ENCODE peak calls at places on chromosomes 1 and 21, in ten cellular contexts. One of them, this sample, is unnamed.
A peak's percentile ranks its signal among the peaks of the same experiment; 100 is the strongest.

GRCh38 chr1:1144122-1144842 is 28.4 kb upstream of the C1orf159 start:
- DNase-seq in transverse colon: peak; percentile 86
- DNase-seq in AG10803: no peak
- DNase-seq in MM.1S: peak; percentile 50
- DNase-seq in heart left ventricle: no peak
- DNase-seq in astrocyte of the spinal cord: no peak
- DNase-seq in coronary artery: no peak
- DNase-seq in upper lobe of right lung: peak; percentile 81
- DNase-seq in lower lobe of right lung: peak; percentile 72
- DNase-seq in A549: no peak
- DNase-seq in this sample: no peak

GRCh38 chr1:4768553-4768952 is 114.1 kb downstream of the AJAP1 start:
- DNase-seq in transverse colon: no peak
- DNase-seq in AG10803: no peak
- DNase-seq in MM.1S: no peak
- DNase-seq in heart left ventricle: no peak
- DNase-seq in astrocyte of the spinal cord: no peak
- DNase-seq in coronary artery: no peak
- DNase-seq in upper lobe of right lung: no peak
- DNase-seq in lower lobe of right lung: no peak
- DNase-seq in A549: no peak
- DNase-seq in this sample: no peak

GRCh38 chr1:205456868-205457724 is 1.3 kb upstream of the BLACAT1 start:
- DNase-seq in transverse colon: no peak
- DNase-seq in AG10803: no peak
- DNase-seq in MM.1S: no peak
- DNase-seq in heart left ventricle: no peak
- DNase-seq in astrocyte of the spinal cord: no peak
- DNase-seq in coronary artery: no peak
- DNase-seq in upper lobe of right lung: no peak
- DNase-seq in lower lobe of right lung: no peak
- DNase-seq in A549: no peak
- DNase-seq in this sample: no peak

GRCh38 chr1:214213136-214213535 is 67.8 kb upstream of the SMYD2 start:
- DNase-seq in transverse colon: no peak
- DNase-seq in AG10803: peak; percentile 28
- DNase-seq in MM.1S: no peak
- DNase-seq in heart left ventricle: no peak
- DNase-seq in astrocyte of the spinal cord: no peak
- DNase-seq in coronary artery: no peak
- DNase-seq in upper lobe of right lung: no peak
- DNase-seq in lower lobe of right lung: no peak
- DNase-seq in A549: peak; percentile 52
- DNase-seq in this sample: no peak

GRCh38 chr1:115429884-115430283 is 91.8 kb upstream of the NGF start:
- DNase-seq in transverse colon: no peak
- DNase-seq in AG10803: no peak
- DNase-seq in MM.1S: no peak
- DNase-seq in heart left ventricle: no peak
- DNase-seq in astrocyte of the spinal cord: no peak
- DNase-seq in coronary artery: no peak
- DNase-seq in upper lobe of right lung: no peak
- DNase-seq in lower lobe of right lung: no peak
- DNase-seq in A549: no peak
- DNase-seq in this sample: no peak

GRCh38 chr1:38030596-38031512 is 15.7 kb downstream of the POU3F1 start:
- DNase-seq in transverse colon: no peak
- DNase-seq in AG10803: no peak
- DNase-seq in MM.1S: no peak
- DNase-seq in heart left ventricle: no peak
- DNase-seq in astrocyte of the spinal cord: no peak
- DNase-seq in coronary artery: no peak
- DNase-seq in upper lobe of right lung: no peak
- DNase-seq in lower lobe of right lung: no peak
- DNase-seq in A549: no peak
- DNase-seq in this sample: no peak

GRCh38 chr1:221350091-221350490 is 391.8 kb downstream of the DUSP10 start:
- DNase-seq in transverse colon: no peak
- DNase-seq in AG10803: peak; percentile 54
- DNase-seq in MM.1S: no peak
- DNase-seq in heart left ventricle: no peak
- DNase-seq in astrocyte of the spinal cord: no peak
- DNase-seq in coronary artery: no peak
- DNase-seq in upper lobe of right lung: no peak
- DNase-seq in lower lobe of right lung: no peak
- DNase-seq in A549: no peak
- DNase-seq in this sample: no peak

GRCh38 chr1:20439282-20439681 is 46.7 kb downstream of the CAMK2N1 start:
- DNase-seq in transverse colon: no peak
- DNase-seq in AG10803: peak; percentile 32
- DNase-seq in MM.1S: no peak
- DNase-seq in heart left ventricle: no peak
- DNase-seq in astrocyte of the spinal cord: peak; percentile 37
- DNase-seq in coronary artery: no peak
- DNase-seq in upper lobe of right lung: no peak
- DNase-seq in lower lobe of right lung: no peak
- DNase-seq in A549: no peak
- DNase-seq in this sample: peak; percentile 11

GRCh38 chr1:15283500-15283899 is 36.5 kb downstream of the FHAD1 start:
- DNase-seq in transverse colon: no peak
- DNase-seq in AG10803: no peak
- DNase-seq in MM.1S: no peak
- DNase-seq in heart left ventricle: peak; percentile 50
- DNase-seq in astrocyte of the spinal cord: no peak
- DNase-seq in coronary artery: no peak
- DNase-seq in upper lobe of right lung: no peak
- DNase-seq in lower lobe of right lung: no peak
- DNase-seq in A549: peak; percentile 69
- DNase-seq in this sample: no peak
- TF ChIP-seq CTCF in transverse colon: peak; percentile 15
- TF ChIP-seq CTCF in AG10803: peak; percentile 19
- TF ChIP-seq CTCF in MM.1S: no peak
- TF ChIP-seq CTCF in heart left ventricle: peak; percentile 27
- TF ChIP-seq CTCF in astrocyte of the spinal cord: no peak
- TF ChIP-seq CTCF in coronary artery: no peak
- TF ChIP-seq CTCF in upper lobe of right lung: no peak
- TF ChIP-seq CTCF in lower lobe of right lung: no peak
- TF ChIP-seq CTCF in A549: no peak
- TF ChIP-seq CTCF in this sample: peak; percentile 32

DNA sequence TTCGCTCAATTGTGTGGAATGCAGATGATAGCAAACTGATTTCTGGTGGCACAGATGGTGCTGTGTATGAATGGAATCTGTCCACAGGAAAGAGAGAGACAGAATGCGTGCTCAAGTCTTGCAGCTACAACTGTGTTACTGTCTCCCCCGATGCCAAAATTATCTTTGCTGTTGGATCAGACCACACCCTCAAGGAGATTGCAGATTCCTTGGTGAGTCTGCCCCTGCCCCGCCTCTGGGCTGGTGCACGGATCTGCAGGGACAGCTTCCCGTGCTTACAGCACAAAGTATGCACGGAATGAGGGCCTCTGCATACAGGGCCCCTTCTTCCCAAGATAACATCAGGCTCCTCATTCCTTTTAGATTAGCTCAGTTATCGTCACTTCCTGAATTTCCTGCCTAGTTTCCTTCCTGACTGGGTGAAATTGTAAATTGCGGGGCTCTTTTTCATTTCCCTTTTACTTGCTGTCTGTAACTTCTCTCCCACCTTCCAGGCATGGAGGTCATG is 34.6 kb downstream of the CFAP57 start:
- DNase-seq in transverse colon: no peak
- DNase-seq in AG10803: peak; percentile 99
- DNase-seq in MM.1S: no peak
- DNase-seq in heart left ventricle: peak; percentile 62
- DNase-seq in astrocyte of the spinal cord: peak; percentile 89
- DNase-seq in coronary artery: no peak
- DNase-seq in upper lobe of right lung: peak; percentile 72
- DNase-seq in lower lobe of right lung: peak; percentile 67
- DNase-seq in A549: peak; percentile 66
- DNase-seq in this sample: peak; percentile 57
- H3K4me3 ChIP-seq in transverse colon: no peak overlapping the region
- H3K4me3 ChIP-seq in AG10803: peak overlapping the region; percentile 33
- H3K4me3 ChIP-seq in MM.1S: no peak overlapping the region
- H3K4me3 ChIP-seq in heart left ventricle: peak overlapping the region; percentile 1
- H3K4me3 ChIP-seq in astrocyte of the spinal cord: no peak overlapping the region
- H3K4me3 ChIP-seq in coronary artery: no peak overlapping the region
- H3K4me3 ChIP-seq in upper lobe of right lung: peak overlapping the region; percentile 8
- H3K4me3 ChIP-seq in lower lobe of right lung: peak overlapping the region; percentile 21
- H3K4me3 ChIP-seq in A549: peak overlapping the region; percentile 32
- H3K4me3 ChIP-seq in this sample: no peak overlapping the region

DNA sequence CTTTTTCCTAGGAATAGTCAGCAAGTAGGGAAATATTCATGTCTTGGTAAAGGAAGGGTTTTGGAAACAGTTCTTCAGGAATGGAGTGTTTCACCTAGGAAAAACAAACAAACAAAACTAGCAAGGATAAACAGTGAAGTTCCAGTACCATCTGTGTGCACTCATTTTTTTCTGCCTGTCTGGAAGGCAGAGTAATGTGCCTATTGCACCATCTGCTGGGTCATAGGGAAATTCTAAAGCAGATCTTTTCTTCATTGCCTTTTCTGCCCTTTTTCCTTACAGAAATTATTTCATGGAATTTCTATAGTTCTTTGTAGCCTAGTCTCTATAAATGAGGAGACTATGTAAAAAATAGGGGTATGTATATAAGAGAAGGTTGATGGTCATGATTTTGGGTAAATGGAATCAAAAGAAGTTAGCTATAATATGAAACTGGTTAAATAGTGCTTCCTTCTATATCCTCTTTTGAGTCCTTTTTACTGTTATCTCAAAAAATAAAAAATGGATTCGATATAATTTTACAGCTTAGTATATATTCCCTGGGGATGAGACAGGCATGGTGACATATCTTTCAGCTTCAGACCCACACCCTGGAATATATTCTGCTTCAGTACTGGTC is 3.4 kb upstream of the HRNR start:
- DNase-seq in transverse colon: no peak
- DNase-seq in AG10803: peak; percentile 38
- DNase-seq in MM.1S: no peak
- DNase-seq in heart left ventricle: no peak
- DNase-seq in astrocyte of the spinal cord: peak; percentile 3
- DNase-seq in coronary artery: no peak
- DNase-seq in upper lobe of right lung: no peak
- DNase-seq in lower lobe of right lung: no peak
- DNase-seq in A549: no peak
- DNase-seq in this sample: no peak
- TF ChIP-seq CTCF in transverse colon: no peak
- TF ChIP-seq CTCF in AG10803: peak; percentile 30
- TF ChIP-seq CTCF in MM.1S: peak; percentile 13
- TF ChIP-seq CTCF in heart left ventricle: peak; percentile 31
- TF ChIP-seq CTCF in astrocyte of the spinal cord: peak; percentile 18
- TF ChIP-seq CTCF in coronary artery: no peak
- TF ChIP-seq CTCF in upper lobe of right lung: no peak
- TF ChIP-seq CTCF in lower lobe of right lung: no peak
- TF ChIP-seq CTCF in A549: peak; percentile 25
- TF ChIP-seq CTCF in this sample: no peak

GRCh38 chr1:227562923-227563318 is 435 bp upstream of the ZNF678 start:
- DNase-seq in transverse colon: no peak
- DNase-seq in AG10803: no peak
- DNase-seq in MM.1S: no peak
- DNase-seq in heart left ventricle: no peak
- DNase-seq in astrocyte of the spinal cord: no peak
- DNase-seq in coronary artery: peak; percentile 72
- DNase-seq in upper lobe of right lung: no peak
- DNase-seq in lower lobe of right lung: no peak
- DNase-seq in A549: no peak
- DNase-seq in this sample: no peak
- H3K4me3 ChIP-seq in transverse colon: no peak overlapping the region
- H3K4me3 ChIP-seq in AG10803: no peak overlapping the region
- H3K4me3 ChIP-seq in MM.1S: peak overlapping the region; percentile 84
- H3K4me3 ChIP-seq in heart left ventricle: peak overlapping the region; percentile 90
- H3K4me3 ChIP-seq in astrocyte of the spinal cord: peak overlapping the region; percentile 84
- H3K4me3 ChIP-seq in coronary artery: peak overlapping the region; percentile 86
- H3K4me3 ChIP-seq in upper lobe of right lung: peak overlapping the region; percentile 90
- H3K4me3 ChIP-seq in lower lobe of right lung: peak overlapping the region; percentile 80
- H3K4me3 ChIP-seq in A549: peak overlapping the region; percentile 61
- H3K4me3 ChIP-seq in this sample: no peak overlapping the region

GRCh38 chr21:45294509-45295291 is 7.0 kb upstream of the POFUT2 start:
- DNase-seq in transverse colon: peak; percentile 78
- DNase-seq in AG10803: peak; percentile 95
- DNase-seq in MM.1S: no peak
- DNase-seq in heart left ventricle: peak; percentile 93
- DNase-seq in astrocyte of the spinal cord: peak; percentile 100
- DNase-seq in coronary artery: peak; percentile 99
- DNase-seq in upper lobe of right lung: peak; percentile 77
- DNase-seq in lower lobe of right lung: peak; percentile 64
- DNase-seq in A549: no peak
- DNase-seq in this sample: peak; percentile 97

GRCh38 chr21:45291613-45292398 is 4.1 kb upstream of the POFUT2 start:
- DNase-seq in transverse colon: no peak
- DNase-seq in AG10803: no peak
- DNase-seq in MM.1S: no peak
- DNase-seq in heart left ventricle: no peak
- DNase-seq in astrocyte of the spinal cord: no peak
- DNase-seq in coronary artery: peak; percentile 79
- DNase-seq in upper lobe of right lung: peak; percentile 63
- DNase-seq in lower lobe of right lung: peak; percentile 50
- DNase-seq in A549: no peak
- DNase-seq in this sample: no peak

GRCh38 chr21:45293726-45294401 is 6.2 kb upstream of the POFUT2 start:
- DNase-seq in transverse colon: no peak
- DNase-seq in AG10803: peak; percentile 13
- DNase-seq in MM.1S: no peak
- DNase-seq in heart left ventricle: no peak
- DNase-seq in astrocyte of the spinal cord: no peak
- DNase-seq in coronary artery: no peak
- DNase-seq in upper lobe of right lung: peak; percentile 66
- DNase-seq in lower lobe of right lung: peak; percentile 47
- DNase-seq in A549: no peak
- DNase-seq in this sample: no peak

GRCh38 chr21:45292399-45293213 is 4.9 kb upstream of the POFUT2 start:
- DNase-seq in transverse colon: peak; percentile 83
- DNase-seq in AG10803: peak; percentile 81
- DNase-seq in MM.1S: peak; percentile 56
- DNase-seq in heart left ventricle: peak; percentile 91
- DNase-seq in astrocyte of the spinal cord: peak; percentile 90
- DNase-seq in coronary artery: peak; percentile 93
- DNase-seq in upper lobe of right lung: peak; percentile 91
- DNase-seq in lower lobe of right lung: peak; percentile 87
- DNase-seq in A549: peak; percentile 68
- DNase-seq in this sample: peak; percentile 76

GRCh38 chr21:45293214-45293725 is 5.6 kb upstream of the POFUT2 start:
- DNase-seq in transverse colon: no peak
- DNase-seq in AG10803: peak; percentile 48
- DNase-seq in MM.1S: no peak
- DNase-seq in heart left ventricle: peak; percentile 56
- DNase-seq in astrocyte of the spinal cord: no peak
- DNase-seq in coronary artery: peak; percentile 85
- DNase-seq in upper lobe of right lung: peak; percentile 67
- DNase-seq in lower lobe of right lung: peak; percentile 43
- DNase-seq in A549: no peak
- DNase-seq in this sample: no peak
- TF ChIP-seq CTCF in transverse colon: no peak
- TF ChIP-seq CTCF in AG10803: no peak
- TF ChIP-seq CTCF in MM.1S: no peak
- TF ChIP-seq CTCF in heart left ventricle: no peak
- TF ChIP-seq CTCF in astrocyte of the spinal cord: no peak
- TF ChIP-seq CTCF in coronary artery: no peak
- TF ChIP-seq CTCF in upper lobe of right lung: no peak
- TF ChIP-seq CTCF in lower lobe of right lung: no peak
- TF ChIP-seq CTCF in A549: no peak
- TF ChIP-seq CTCF in this sample: no peak